ENCODE peak calls at places on chromosomes 5 and 9, in five cellular contexts. V, O, W, J and N are unnamed samples.

GRCh38 chr9:105245720-105246161 is 1.3 kb downstream of the SLC44A1 start:
- DNase-seq in W (no peak), V (no peak), J (no peak), O (no peak), N (no peak)

GRCh38 chr5:138850854-138851253 is 24.3 kb downstream of the LRRTM2 start:
- DNase-seq in V (no peak), J (no peak), O (peak; percentile 52), W (peak; percentile 21), N (no peak)

GRCh38 chr9:35510745-35511428 is 21.0 kb downstream of the RUSC2 start:
- DNase-seq in W (peak; percentile 100), J (peak; percentile 32), V (no peak), O (peak; percentile 97), N (peak; percentile 98)

GRCh38 chr5:109485030-109485429 is 75.3 kb upstream of the PJA2 start:
- DNase-seq in J (peak; percentile 64), O (peak; percentile 9), W (no peak), V (peak; percentile 58), N (peak; percentile 8)

GRCh38 chr9:73024601-73025034 is 71.8 kb upstream of the ALDH1A1 start:
- DNase-seq in V (no peak), O (no peak), J (no peak), W (no peak), N (no peak)

GRCh38 chr5:98639258-98639657 is 134.2 kb upstream of the RGMB start:
- DNase-seq in O (no peak), V (no peak), W (no peak), J (no peak), N (no peak)

GRCh38 chr9:117815948-117816347 is 111.7 kb downstream of the TLR4 start:
- DNase-seq in O (no peak), J (no peak), W (no peak), V (no peak), N (no peak)

GRCh38 chr9:112168197-112168596 is 6.9 kb downstream of the SUSD1 start:
- DNase-seq in V (no peak), W (no peak), O (no peak), J (no peak), N (no peak)

GRCh38 chr5:74433255-74434123 is 207.0 kb downstream of the ENC1 start:
- DNase-seq in J (no peak), W (peak; percentile 25), V (no peak), O (peak; percentile 64), N (peak; percentile 7)

GRCh38 chr5:81450940-81451339 is 57.0 kb upstream of the ACOT12 start:
- DNase-seq in W (peak; percentile 52), O (peak; percentile 80), J (no peak), V (no peak), N (no peak)

GRCh38 chr9:124771867-124772621 is 933 bp upstream of the NR6A1 start:
- DNase-seq in V (peak; percentile 92), W (peak; percentile 59), O (peak; percentile 72), J (peak; percentile 61), N (peak; percentile 80)

GRCh38 chr5:88727705-88728313 is 155.2 kb downstream of the MEF2C start:
- DNase-seq in O (peak; percentile 62), V (peak; percentile 43), J (no peak), W (peak; percentile 40), N (peak; percentile 37)

GRCh38 chr5:29984153-29984534 is 1209.3 kb upstream of the CDH6 start:
- DNase-seq in V (no peak), W (no peak), O (no peak), J (no peak), N (no peak)

GRCh38 chr5:76717222-76718083 is 1.5 kb downstream of the F2R start:
- DNase-seq in V (peak; percentile 10), O (no peak), W (no peak), J (no peak), N (no peak)

GRCh38 chr9:86660146-86660545 is 287.2 kb downstream of the GAS1 start:
- DNase-seq in W (peak; percentile 96), J (no peak), O (peak; percentile 63), V (no peak), N (peak; percentile 66)

GRCh38 chr9:6584881-6585597 is 60.5 kb downstream of the GLDC start:
- DNase-seq in O (peak; percentile 64), J (no peak), W (peak; percentile 44), V (peak; percentile 26), N (peak; percentile 49)

GRCh38 chr9:120571443-120572257 is 8.3 kb downstream of the CDK5RAP2 start:
- DNase-seq in V (no peak), J (peak; percentile 89), W (peak; percentile 99), O (no peak), N (peak; percentile 22)

GRCh38 chr9:127346584-127346983 is 50.4 kb upstream of the SLC2A8 start:
- DNase-seq in O (no peak), V (peak; percentile 33), J (no peak), W (no peak), N (no peak)
- TF ChIP-seq CTCF in O (peak; percentile 1), V (peak; percentile 31), J (no peak), W (peak; percentile 6), N (peak; percentile 52)

GRCh38 chr9:134412298-134412711 is 86.0 kb downstream of the RXRA start:
- DNase-seq in V (no peak), O (no peak), J (no peak), W (no peak), N (no peak)
- TF ChIP-seq CTCF in V (no peak), O (no peak), J (no peak), W (no peak), N (no peak)

GRCh38 chr9:19922476-19923118 is 133.8 kb upstream of the SLC24A2 start:
- DNase-seq in J (no peak), W (peak; percentile 26), O (peak; percentile 77), V (peak; percentile 75), N (peak; percentile 60)
- TF ChIP-seq CTCF in J (no peak), W (peak; percentile 45), O (peak; percentile 73), V (peak; percentile 81), N (peak; percentile 63)

GRCh38 chr5:180831139-180832080 is 28.8 kb upstream of the MGAT1 start:
- DNase-seq in O (peak; percentile 70), W (peak; percentile 61), V (peak; percentile 70), J (peak; percentile 88), N (peak; percentile 77)
- TF ChIP-seq CTCF in O (no peak), W (no peak), V (peak; percentile 12), J (peak; percentile 20), N (peak; percentile 27)